ENCODE peak calls at places on chromosomes 13 and 19, in four cellular contexts. One of them, this sample, is unnamed.

GRCh38 chr13:99859178-99860177 is 112.1 kb downstream of the ZIC5 start:
- DNase-seq in keratinocyte: no peak
- DNase-seq in IMR-90: no peak
- DNase-seq in SK-N-SH: no peak
- DNase-seq in this sample: no peak

GRCh38 chr13:19959141-19959830 is 759 bp downstream of the ZMYM2 start:
- DNase-seq in SK-N-SH: peak; percentile 62
- DNase-seq in keratinocyte: no peak
- DNase-seq in IMR-90: peak; percentile 39
- DNase-seq in this sample: peak; percentile 20

GRCh38 chr13:95660981-95661581 is 15.9 kb upstream of the DNAJC3 start:
- DNase-seq in SK-N-SH: peak; percentile 39
- DNase-seq in IMR-90: peak; percentile 50
- DNase-seq in keratinocyte: no peak
- DNase-seq in this sample: peak; percentile 23

GRCh38 chr13:35731471-35731870 is 255.0 kb upstream of the MAB21L1 start:
- DNase-seq in IMR-90: no peak
- DNase-seq in SK-N-SH: no peak
- DNase-seq in keratinocyte: no peak
- DNase-seq in this sample: no peak

GRCh38 chr19:10009269-10009665 is 1.0 kb downstream of the COL5A3 start:
- DNase-seq in SK-N-SH: peak; percentile 60
- DNase-seq in IMR-90: peak; percentile 92
- DNase-seq in keratinocyte: no peak
- DNase-seq in this sample: peak; percentile 57

GRCh38 chr19:39335168-39335567 is 675 bp downstream of the GMFG start:
- DNase-seq in SK-N-SH: peak; percentile 14
- DNase-seq in IMR-90: no peak
- DNase-seq in keratinocyte: no peak
- DNase-seq in this sample: no peak

GRCh38 chr13:51577690-51578089 is 6.6 kb upstream of the WDFY2 start:
- DNase-seq in keratinocyte: no peak
- DNase-seq in IMR-90: no peak
- DNase-seq in SK-N-SH: no peak
- DNase-seq in this sample: no peak

GRCh38 chr13:98524793-98525192 is 52.1 kb downstream of the STK24 start:
- DNase-seq in IMR-90: no peak
- DNase-seq in keratinocyte: no peak
- DNase-seq in SK-N-SH: no peak
- DNase-seq in this sample: no peak

GRCh38 chr19:38228491-38229439 is 4.7 kb upstream of the DPF1 start:
- DNase-seq in SK-N-SH: peak; percentile 83
- DNase-seq in IMR-90: no peak
- DNase-seq in keratinocyte: no peak
- DNase-seq in this sample: no peak

GRCh38 chr13:29858667-29859066 is 8.2 kb upstream of the UBL3 start:
- DNase-seq in IMR-90: peak; percentile 59
- DNase-seq in keratinocyte: no peak
- DNase-seq in SK-N-SH: no peak
- DNase-seq in this sample: peak; percentile 49

GRCh38 chr13:106415971-106416370 is 119.5 kb downstream of the EFNB2 start:
- DNase-seq in SK-N-SH: no peak
- DNase-seq in keratinocyte: no peak
- DNase-seq in IMR-90: no peak
- DNase-seq in this sample: no peak

GRCh38 chr19:45767881-45768643 is 990 bp downstream of the SIX5 start:
- DNase-seq in keratinocyte: no peak
- DNase-seq in IMR-90: peak; percentile 65
- DNase-seq in SK-N-SH: peak; percentile 67
- DNase-seq in this sample: peak; percentile 65

GRCh38 chr13:73040968-73041580 is 17.7 kb upstream of the KLF5 start:
- DNase-seq in keratinocyte: no peak
- DNase-seq in SK-N-SH: no peak
- DNase-seq in IMR-90: no peak
- DNase-seq in this sample: no peak

GRCh38 chr19:49475995-49476880 is 2.2 kb downstream of the FLT3LG start:
- DNase-seq in keratinocyte: no peak
- DNase-seq in IMR-90: no peak
- DNase-seq in SK-N-SH: peak; percentile 74
- DNase-seq in this sample: no peak

GRCh38 chr19:31334101-31334848 is 15.0 kb downstream of the TSHZ3 start:
- DNase-seq in keratinocyte: no peak
- DNase-seq in IMR-90: peak; percentile 74
- DNase-seq in SK-N-SH: no peak
- DNase-seq in this sample: peak; percentile 85

GRCh38 chr19:34336781-34337271 is 28.2 kb upstream of the GPI start:
- DNase-seq in keratinocyte: no peak
- DNase-seq in IMR-90: peak; percentile 47
- DNase-seq in SK-N-SH: peak; percentile 52
- DNase-seq in this sample: no peak

GRCh38 chr13:33330483-33330882 is 44.9 kb upstream of the STARD13 start:
- DNase-seq in IMR-90: no peak
- DNase-seq in SK-N-SH: no peak
- DNase-seq in keratinocyte: no peak
- DNase-seq in this sample: no peak

GRCh38 chr13:55761986-55762385 is 1378.7 kb upstream of the PRR20A start:
- DNase-seq in keratinocyte: no peak
- DNase-seq in IMR-90: no peak
- DNase-seq in SK-N-SH: no peak
- DNase-seq in this sample: no peak

GRCh38 chr13:23959231-23959862 is 62.0 kb upstream of the C1QTNF9B start:
- DNase-seq in SK-N-SH: no peak
- DNase-seq in keratinocyte: no peak
- DNase-seq in IMR-90: peak; percentile 43
- DNase-seq in this sample: peak; percentile 63

GRCh38 chr19:14385492-14385891 is 4.2 kb downstream of the ADGRE5 start:
- DNase-seq in IMR-90: no peak
- DNase-seq in keratinocyte: no peak
- DNase-seq in SK-N-SH: no peak
- DNase-seq in this sample: no peak

GRCh38 chr13:47816835-47817234 is 184.2 kb downstream of the SUCLA2 start:
- DNase-seq in keratinocyte: no peak
- DNase-seq in IMR-90: no peak
- DNase-seq in SK-N-SH: no peak
- DNase-seq in this sample: no peak

GRCh38 chr13:107866666-107867623 is 348.4 kb downstream of the LIG4 start:
- DNase-seq in keratinocyte: no peak
- DNase-seq in SK-N-SH: peak; percentile 80
- DNase-seq in IMR-90: peak; percentile 66
- DNase-seq in this sample: peak; percentile 37

GRCh38 chr19:15374796-15375440 is 4.7 kb downstream of the AKAP8 start:
- DNase-seq in keratinocyte: no peak
- DNase-seq in SK-N-SH: peak; percentile 43
- DNase-seq in IMR-90: no peak
- DNase-seq in this sample: no peak

GRCh38 chr19:18773682-18774081 is 17.4 kb downstream of the COMP start:
- DNase-seq in SK-N-SH: no peak
- DNase-seq in IMR-90: no peak
- DNase-seq in keratinocyte: no peak
- DNase-seq in this sample: no peak

GRCh38 chr13:85142351-85142750 is 656.9 kb downstream of the SLITRK6 start:
- DNase-seq in IMR-90: no peak
- DNase-seq in keratinocyte: no peak
- DNase-seq in SK-N-SH: no peak
- DNase-seq in this sample: no peak

GRCh38 chr19:39362682-39363657 is 20.7 kb downstream of the SAMD4B start:
- DNase-seq in SK-N-SH: no peak
- DNase-seq in keratinocyte: no peak
- DNase-seq in IMR-90: peak; percentile 85
- DNase-seq in this sample: peak; percentile 69

GRCh38 chr13:46181799-46182490 is at the start of gene LCP1:
- DNase-seq in keratinocyte: no peak
- DNase-seq in IMR-90: no peak
- DNase-seq in SK-N-SH: no peak
- DNase-seq in this sample: no peak

GRCh38 chr13:99982021-99982740 is 597 bp downstream of the ZIC2 start:
- DNase-seq in keratinocyte: no peak
- DNase-seq in IMR-90: no peak
- DNase-seq in SK-N-SH: peak; percentile 55
- DNase-seq in this sample: no peak

GRCh38 chr19:8585894-8586750 is 8.9 kb upstream of the MYO1F start:
- DNase-seq in keratinocyte: no peak
- DNase-seq in IMR-90: no peak
- DNase-seq in SK-N-SH: peak; percentile 59
- DNase-seq in this sample: peak; percentile 20

GRCh38 chr19:46033401-46033800 is 7.4 kb downstream of the IGFL4 start:
- DNase-seq in IMR-90: no peak
- DNase-seq in keratinocyte: no peak
- DNase-seq in SK-N-SH: no peak
- DNase-seq in this sample: no peak

GRCh38 chr13:102039264-102039663 is 362.6 kb downstream of the FGF14 start:
- DNase-seq in keratinocyte: no peak
- DNase-seq in SK-N-SH: peak; percentile 15
- DNase-seq in IMR-90: no peak
- DNase-seq in this sample: no peak

GRCh38 chr19:19575411-19575810 is 37.3 kb downstream of the CILP2 start:
- DNase-seq in keratinocyte: no peak
- DNase-seq in SK-N-SH: no peak
- DNase-seq in IMR-90: no peak
- DNase-seq in this sample: no peak

GRCh38 chr13:21674271-21675009 is 3.6 kb downstream of the FGF9 start:
- DNase-seq in SK-N-SH: peak; percentile 42
- DNase-seq in keratinocyte: no peak
- DNase-seq in IMR-90: no peak
- DNase-seq in this sample: no peak

GRCh38 chr13:110341445-110342247 is 34.6 kb downstream of the COL4A2 start:
- DNase-seq in SK-N-SH: peak; percentile 55
- DNase-seq in keratinocyte: no peak
- DNase-seq in IMR-90: peak; percentile 92
- DNase-seq in this sample: peak; percentile 60

GRCh38 chr13:50866817-50867640 is 23.5 kb upstream of the DLEU7 start:
- DNase-seq in keratinocyte: no peak
- DNase-seq in IMR-90: no peak
- DNase-seq in SK-N-SH: no peak
- DNase-seq in this sample: peak; percentile 10

GRCh38 chr19:55253842-55254624 is 4.8 kb downstream of the PPP6R1 start:
- DNase-seq in IMR-90: no peak
- DNase-seq in keratinocyte: no peak
- DNase-seq in SK-N-SH: no peak
- DNase-seq in this sample: no peak

GRCh38 chr19:29620931-29621351 is 14.9 kb downstream of the POP4 start:
- DNase-seq in keratinocyte: no peak
- DNase-seq in SK-N-SH: no peak
- DNase-seq in IMR-90: no peak
- DNase-seq in this sample: no peak

DNA sequence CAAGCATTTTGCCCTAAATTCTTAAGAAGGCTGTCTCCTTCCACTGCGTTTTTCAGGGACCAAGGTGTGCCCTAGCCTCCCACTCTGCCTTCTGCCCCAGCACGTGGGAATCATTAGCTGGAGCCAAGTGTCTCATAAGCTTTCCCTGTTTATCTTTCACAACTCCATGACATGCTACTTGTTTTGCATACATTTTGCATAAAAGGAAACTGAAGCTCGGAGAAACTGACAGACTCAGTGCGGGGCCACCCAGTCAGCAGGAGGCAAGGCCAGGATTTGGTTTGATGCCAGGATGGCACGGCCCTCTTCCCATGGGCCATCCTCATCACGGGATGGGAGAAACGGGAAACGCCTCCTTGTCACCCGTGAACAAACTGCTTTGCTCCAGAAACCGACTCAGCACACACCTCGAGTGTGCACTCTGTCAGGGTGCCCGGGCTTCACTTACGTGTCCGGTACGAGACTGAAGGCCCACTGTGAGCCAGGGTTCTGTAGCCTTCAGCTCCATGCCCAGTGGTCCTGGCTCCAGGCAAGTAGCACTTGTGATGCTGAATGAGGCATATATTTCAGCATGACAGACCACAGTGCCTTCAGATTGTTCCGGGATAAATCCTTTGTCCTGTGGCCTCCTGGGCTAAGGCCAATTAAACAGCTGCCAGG is 9.6 kb downstream of the CEBPA start:
- DNase-seq in IMR-90: no peak
- DNase-seq in SK-N-SH: no peak
- DNase-seq in keratinocyte: no peak
- DNase-seq in this sample: no peak
- H2AFZ ChIP-seq in IMR-90: no peak overlapping the region
- H2AFZ ChIP-seq in SK-N-SH: peak overlapping the region; percentile 70
- H2AFZ ChIP-seq in keratinocyte: peak overlapping the region; percentile 14
- H2AFZ ChIP-seq in this sample: peak overlapping the region; percentile 51

GRCh38 chr13:112772539-112772909 is 82.7 kb downstream of the ATP11A start:
- DNase-seq in IMR-90: no peak
- DNase-seq in keratinocyte: no peak
- DNase-seq in SK-N-SH: no peak
- DNase-seq in this sample: no peak
- H2AFZ ChIP-seq in IMR-90: no peak overlapping the region
- H2AFZ ChIP-seq in keratinocyte: no peak overlapping the region
- H2AFZ ChIP-seq in SK-N-SH: no peak overlapping the region
- H2AFZ ChIP-seq in this sample: no peak overlapping the region

DNA sequence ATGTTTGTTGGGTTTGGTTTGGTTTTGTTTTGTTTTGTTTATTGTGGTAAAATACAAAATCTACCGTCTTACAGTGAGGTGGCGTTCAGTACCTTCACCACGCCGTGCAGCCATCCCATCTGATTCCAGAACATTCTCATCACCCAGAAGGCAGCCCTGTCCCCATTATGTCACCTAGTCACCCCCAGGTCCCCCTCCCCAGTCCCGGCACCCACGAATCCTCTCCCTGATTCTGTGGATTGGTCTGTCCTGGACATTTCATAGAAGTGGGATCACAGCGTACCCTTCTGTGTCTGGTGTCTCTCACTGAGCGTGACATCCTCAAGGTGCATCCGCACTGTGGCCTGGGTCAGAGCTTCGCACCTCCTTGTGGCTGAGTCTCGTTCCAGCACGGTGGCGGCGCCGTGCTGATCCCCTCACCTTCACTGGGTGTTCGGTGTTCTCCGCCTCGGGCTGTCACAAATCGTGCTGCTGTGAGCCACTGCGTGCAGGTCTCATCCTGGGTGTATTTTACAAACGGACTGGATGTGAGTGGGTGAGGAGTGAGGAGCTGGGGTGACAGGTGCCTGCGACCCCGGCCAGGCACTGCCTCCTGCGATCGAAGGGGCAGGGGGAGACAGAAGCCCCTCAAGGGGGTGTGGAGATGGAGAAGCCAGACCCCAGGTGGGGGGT is 580 bp upstream of the TEKTIP1 start:
- DNase-seq in IMR-90: no peak
- DNase-seq in SK-N-SH: no peak
- DNase-seq in keratinocyte: no peak
- DNase-seq in this sample: no peak
- H2AFZ ChIP-seq in IMR-90: no peak overlapping the region
- H2AFZ ChIP-seq in SK-N-SH: no peak overlapping the region
- H2AFZ ChIP-seq in keratinocyte: no peak overlapping the region
- H2AFZ ChIP-seq in this sample: no peak overlapping the region

DNA sequence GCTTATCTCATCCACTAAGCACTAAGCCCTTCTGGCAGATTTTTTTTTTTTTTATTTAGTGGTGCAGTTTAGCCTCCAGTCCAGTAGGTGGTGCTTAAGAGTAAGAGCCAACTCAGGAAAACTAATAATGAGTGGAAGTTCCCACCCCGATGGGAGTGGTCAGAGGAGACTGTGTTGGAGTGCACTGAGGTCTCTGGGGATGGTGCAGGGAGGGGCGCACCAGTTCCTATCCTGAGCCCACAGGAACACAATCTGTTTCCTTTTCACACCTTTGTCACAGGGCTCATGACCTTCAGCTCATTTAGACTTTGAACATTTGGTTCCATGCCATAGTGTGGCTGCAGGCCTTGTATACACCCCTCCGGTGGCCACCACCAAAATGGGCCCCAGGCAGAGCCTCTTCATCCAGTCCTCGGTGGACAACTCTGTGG is 367.4 kb downstream of the SPRY2 start:
- DNase-seq in IMR-90: no peak
- DNase-seq in keratinocyte: no peak
- DNase-seq in SK-N-SH: peak; percentile 2
- DNase-seq in this sample: no peak
- H2AFZ ChIP-seq in IMR-90: peak overlapping the region; percentile 27
- H2AFZ ChIP-seq in keratinocyte: no peak overlapping the region
- H2AFZ ChIP-seq in SK-N-SH: no peak overlapping the region
- H2AFZ ChIP-seq in this sample: no peak overlapping the region